ENCODE peak calls at places on chromosome 9, in seven cellular contexts. U is activated CD4-positive, alpha-beta T cell treated with anti-CD3 and anti-CD28 coated beads, Interleukin-2, amount 50 U/mL, for 48 hours; Q is neural progenitor cell; A is aorta; P is mucosa of descending colon; L is HuH-7.5; X is heart right ventricle. F is an unnamed sample.

GRCh38 chr9:107734231-107735014 is 244.9 kb upstream of the KLF4 start:
- DNase-seq in L (no peak), U (no peak), P (no peak), A (peak), X (no peak), Q (no peak), F (no peak)

GRCh38 chr9:99416007-99416406 is 193.9 kb downstream of the SEC61B start:
- DNase-seq in U (no peak), Q (no peak), X (no peak), L (no peak), P (no peak), A (no peak), F (no peak)

GRCh38 chr9:12554636-12555035 is 138.5 kb upstream of the TYRP1 start:
- DNase-seq in P (no peak), L (no peak), A (no peak), X (no peak), Q (peak), U (no peak), F (no peak)

GRCh38 chr9:14467675-14468374 is 153.9 kb upstream of the NFIB start:
- DNase-seq in L (no peak), A (no peak), U (no peak), X (no peak), Q (no peak), P (no peak), F (no peak)

GRCh38 chr9:74963043-74963442 is 10.3 kb upstream of the C9orf40 start:
- DNase-seq in L (no peak), X (no peak), A (no peak), U (no peak), P (no peak), Q (no peak), F (no peak)

GRCh38 chr9:123099548-123099947 is 66.1 kb downstream of the GPR21 start:
- DNase-seq in X (no peak), A (no peak), L (no peak), Q (no peak), P (no peak), U (no peak), F (no peak)

GRCh38 chr9:112179816-112180215 is 4.7 kb upstream of the SUSD1 start:
- DNase-seq in Q (no peak), A (no peak), U (no peak), X (no peak), P (no peak), L (no peak), F (no peak)

GRCh38 chr9:127955294-127956015 is 17.8 kb upstream of the DPM2 start:
- DNase-seq in A (no peak), L (peak), X (peak), U (peak), P (peak), Q (peak), F (peak)